ENCODE peak calls at places on chromosomes 16 and 17, in six cellular contexts. One of them, this sample, is unnamed.

GRCh38 chr17:8887834-8888703 is 20.6 kb upstream of the PIK3R6 start:
- DNase-seq in suprapubic skin: peak; percentile 40
- DNase-seq in esophagus muscularis mucosa: no peak
- DNase-seq in sigmoid colon: no peak
- DNase-seq in stomach: no peak
- DNase-seq in K562: peak; percentile 60
- DNase-seq in this sample: no peak

GRCh38 chr17:9123594-9124553 is 102.6 kb downstream of the NTN1 start:
- DNase-seq in stomach: no peak
- DNase-seq in sigmoid colon: no peak
- DNase-seq in K562: no peak
- DNase-seq in esophagus muscularis mucosa: no peak
- DNase-seq in suprapubic skin: no peak
- DNase-seq in this sample: no peak

GRCh38 chr16:20773679-20774078 is 9.9 kb downstream of the ACSM3 start:
- DNase-seq in suprapubic skin: no peak
- DNase-seq in esophagus muscularis mucosa: no peak
- DNase-seq in stomach: no peak
- DNase-seq in sigmoid colon: no peak
- DNase-seq in K562: no peak
- DNase-seq in this sample: no peak

GRCh38 chr17:32383926-32384434 is 34.0 kb downstream of the ZNF207 start:
- DNase-seq in suprapubic skin: no peak
- DNase-seq in K562: no peak
- DNase-seq in esophagus muscularis mucosa: no peak
- DNase-seq in sigmoid colon: no peak
- DNase-seq in stomach: no peak
- DNase-seq in this sample: no peak

GRCh38 chr17:9230861-9231260 is 209.6 kb downstream of the NTN1 start:
- DNase-seq in esophagus muscularis mucosa: no peak
- DNase-seq in sigmoid colon: no peak
- DNase-seq in stomach: no peak
- DNase-seq in K562: no peak
- DNase-seq in suprapubic skin: no peak
- DNase-seq in this sample: no peak

GRCh38 chr17:78973196-78973595 is 6.5 kb downstream of the LGALS3BP start:
- DNase-seq in sigmoid colon: no peak
- DNase-seq in stomach: no peak
- DNase-seq in suprapubic skin: no peak
- DNase-seq in K562: no peak
- DNase-seq in esophagus muscularis mucosa: no peak
- DNase-seq in this sample: no peak

GRCh38 chr17:45731459-45731858 is 52.7 kb upstream of the CRHR1 start:
- DNase-seq in sigmoid colon: no peak
- DNase-seq in K562: no peak
- DNase-seq in stomach: no peak
- DNase-seq in suprapubic skin: no peak
- DNase-seq in esophagus muscularis mucosa: no peak
- DNase-seq in this sample: no peak

GRCh38 chr17:79950711-79951110 is 85.0 kb downstream of the TBC1D16 start:
- DNase-seq in sigmoid colon: peak; percentile 67
- DNase-seq in esophagus muscularis mucosa: no peak
- DNase-seq in stomach: no peak
- DNase-seq in suprapubic skin: peak; percentile 46
- DNase-seq in K562: no peak
- DNase-seq in this sample: no peak

GRCh38 chr17:50187741-50188520 is 13.5 kb downstream of the COL1A1 start:
- DNase-seq in K562: no peak
- DNase-seq in stomach: no peak
- DNase-seq in sigmoid colon: no peak
- DNase-seq in esophagus muscularis mucosa: no peak
- DNase-seq in suprapubic skin: no peak
- DNase-seq in this sample: no peak

GRCh38 chr17:64507418-64507766 is 615 bp downstream of the CEP95 start:
- DNase-seq in stomach: no peak
- DNase-seq in suprapubic skin: peak; percentile 72
- DNase-seq in esophagus muscularis mucosa: no peak
- DNase-seq in K562: peak; percentile 73
- DNase-seq in sigmoid colon: no peak
- DNase-seq in this sample: no peak

GRCh38 chr17:64020068-64020766 is at the start of gene ICAM2:
- DNase-seq in stomach: peak; percentile 68
- DNase-seq in K562: no peak
- DNase-seq in esophagus muscularis mucosa: no peak
- DNase-seq in sigmoid colon: peak; percentile 79
- DNase-seq in suprapubic skin: peak; percentile 75
- DNase-seq in this sample: peak; percentile 83

GRCh38 chr17:49692751-49693150 is 14.9 kb upstream of the SPOP start:
- DNase-seq in sigmoid colon: no peak
- DNase-seq in esophagus muscularis mucosa: no peak
- DNase-seq in suprapubic skin: no peak
- DNase-seq in K562: no peak
- DNase-seq in stomach: no peak
- DNase-seq in this sample: no peak

GRCh38 chr16:72932050-72932449 is 115.9 kb downstream of the ZFHX3 start:
- DNase-seq in esophagus muscularis mucosa: no peak
- DNase-seq in K562: no peak
- DNase-seq in suprapubic skin: no peak
- DNase-seq in sigmoid colon: peak; percentile 26
- DNase-seq in stomach: no peak
- DNase-seq in this sample: no peak

GRCh38 chr17:49401971-49402491 is 12.7 kb downstream of the PHB1 start:
- DNase-seq in stomach: no peak
- DNase-seq in esophagus muscularis mucosa: no peak
- DNase-seq in sigmoid colon: peak; percentile 46
- DNase-seq in suprapubic skin: peak; percentile 55
- DNase-seq in K562: no peak
- DNase-seq in this sample: no peak

GRCh38 chr17:9880582-9880999 is 24.5 kb downstream of the RCVRN start:
- DNase-seq in esophagus muscularis mucosa: no peak
- DNase-seq in sigmoid colon: no peak
- DNase-seq in K562: no peak
- DNase-seq in suprapubic skin: no peak
- DNase-seq in stomach: no peak
- DNase-seq in this sample: no peak

GRCh38 chr17:75036643-75037268 is 10.0 kb downstream of the ATP5PD start:
- DNase-seq in suprapubic skin: peak; percentile 94
- DNase-seq in stomach: peak; percentile 85
- DNase-seq in K562: peak; percentile 90
- DNase-seq in sigmoid colon: peak; percentile 96
- DNase-seq in esophagus muscularis mucosa: peak; percentile 96
- DNase-seq in this sample: peak; percentile 90

DNA sequence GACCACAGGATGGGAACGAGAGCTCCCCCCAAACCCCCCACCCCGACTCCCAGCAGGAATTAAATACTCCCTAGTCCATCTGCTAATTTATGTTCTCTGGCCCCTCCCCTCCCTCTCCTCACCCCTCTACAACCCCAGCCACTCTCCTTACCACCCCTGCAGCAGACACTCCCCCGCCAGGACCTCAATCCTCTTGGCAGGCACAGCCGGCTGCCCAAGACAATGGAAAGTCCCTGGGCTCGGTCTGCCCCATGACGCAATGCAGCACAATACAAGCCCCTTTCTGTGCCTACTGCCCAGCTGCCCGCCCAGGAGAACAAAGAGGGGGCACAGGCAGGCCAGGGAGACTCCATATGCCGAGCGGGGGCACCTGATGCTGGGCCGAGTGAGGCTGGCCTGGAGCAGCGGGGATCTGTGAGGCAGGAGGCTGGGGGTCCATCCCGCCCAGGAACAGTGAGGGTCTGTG is 30.3 kb upstream of the CDC42EP4 start:
- DNase-seq in sigmoid colon: peak; percentile 98
- DNase-seq in stomach: peak; percentile 77
- DNase-seq in esophagus muscularis mucosa: no peak
- DNase-seq in suprapubic skin: no peak
- DNase-seq in K562: no peak
- DNase-seq in this sample: peak; percentile 65
- TF ChIP-seq EP300 in sigmoid colon: no peak
- TF ChIP-seq EP300 in stomach: no peak
- TF ChIP-seq EP300 in esophagus muscularis mucosa: no peak
- TF ChIP-seq EP300 in suprapubic skin: no peak
- TF ChIP-seq EP300 in K562: no peak
- TF ChIP-seq EP300 in this sample: no peak

GRCh38 chr17:76585048-76585648 is 512 bp downstream of the ST6GALNAC2 start:
- DNase-seq in suprapubic skin: no peak
- DNase-seq in K562: no peak
- DNase-seq in stomach: peak; percentile 52
- DNase-seq in sigmoid colon: peak; percentile 63
- DNase-seq in esophagus muscularis mucosa: no peak
- DNase-seq in this sample: peak; percentile 43
- TF ChIP-seq POLR2AphosphoS5 in suprapubic skin: no peak
- TF ChIP-seq POLR2AphosphoS5 in K562: no peak
- TF ChIP-seq POLR2AphosphoS5 in stomach: peak; percentile 24
- TF ChIP-seq POLR2AphosphoS5 in sigmoid colon: no peak
- TF ChIP-seq POLR2AphosphoS5 in esophagus muscularis mucosa: no peak
- TF ChIP-seq POLR2AphosphoS5 in this sample: no peak

DNA sequence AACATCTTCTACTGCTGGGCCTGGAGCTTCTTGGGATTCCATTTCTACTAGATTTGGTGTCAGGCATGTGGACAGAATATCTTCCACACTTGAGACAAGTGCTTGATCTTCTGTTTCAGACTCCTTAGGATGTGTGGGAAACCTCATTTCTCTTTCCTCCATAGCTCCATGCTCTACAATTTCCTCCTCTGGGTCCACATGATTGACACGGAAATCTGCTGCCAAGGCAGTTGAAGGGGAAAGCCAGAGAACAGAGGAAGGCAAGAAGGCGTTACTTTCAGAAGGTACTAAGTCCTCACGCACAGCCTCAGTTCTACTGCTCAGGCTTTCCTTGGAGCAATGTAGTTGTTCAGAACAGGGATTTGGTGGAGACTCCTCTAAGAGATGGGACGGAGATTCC is 6.6 kb downstream of the SPAG5 start:
- DNase-seq in K562: no peak
- DNase-seq in esophagus muscularis mucosa: no peak
- DNase-seq in suprapubic skin: no peak
- DNase-seq in sigmoid colon: no peak
- DNase-seq in stomach: no peak
- DNase-seq in this sample: no peak
- TF ChIP-seq EP300 in K562: no peak
- TF ChIP-seq EP300 in esophagus muscularis mucosa: no peak
- TF ChIP-seq EP300 in suprapubic skin: no peak
- TF ChIP-seq EP300 in sigmoid colon: no peak
- TF ChIP-seq EP300 in stomach: no peak
- TF ChIP-seq EP300 in this sample: no peak

GRCh38 chr17:76735006-76735405 is 2.1 kb downstream of the SRSF2 start:
- DNase-seq in sigmoid colon: no peak
- DNase-seq in K562: peak; percentile 49
- DNase-seq in stomach: no peak
- DNase-seq in suprapubic skin: no peak
- DNase-seq in esophagus muscularis mucosa: no peak
- DNase-seq in this sample: no peak
- TF ChIP-seq POLR2AphosphoS5 in sigmoid colon: no peak
- TF ChIP-seq POLR2AphosphoS5 in K562: no peak
- TF ChIP-seq POLR2AphosphoS5 in stomach: peak; percentile 26
- TF ChIP-seq POLR2AphosphoS5 in suprapubic skin: no peak
- TF ChIP-seq POLR2AphosphoS5 in esophagus muscularis mucosa: no peak
- TF ChIP-seq POLR2AphosphoS5 in this sample: no peak

This sample was measured in transverse colon.